ENCODE peak calls at places on chromosomes 12 and 14, in nine cellular contexts. One of them, this sample, is unnamed.

GRCh38 chr14:68471029-68471963 is 321.6 kb downstream of the ZFP36L1 start:
- DNase-seq in spleen: no peak
- DNase-seq in NB4: no peak
- DNase-seq in fibroblast of pulmonary artery: no peak
- DNase-seq in heart right ventricle: no peak
- DNase-seq in CD8-positive, alpha-beta memory T cell: no peak
- DNase-seq in OCI-LY7: peak
- DNase-seq in GM06990: peak
- DNase-seq in sigmoid colon: no peak
- DNase-seq in this sample: no peak

GRCh38 chr12:39368891-39369290 is 74.0 kb downstream of the KIF21A start:
- DNase-seq in spleen: no peak
- DNase-seq in NB4: no peak
- DNase-seq in fibroblast of pulmonary artery: no peak
- DNase-seq in heart right ventricle: no peak
- DNase-seq in CD8-positive, alpha-beta memory T cell: no peak
- DNase-seq in OCI-LY7: no peak
- DNase-seq in GM06990: no peak
- DNase-seq in sigmoid colon: no peak
- DNase-seq in this sample: no peak

GRCh38 chr14:103123634-103124500 is 606 bp downstream of the TNFAIP2 start:
- DNase-seq in spleen: peak
- DNase-seq in NB4: peak
- DNase-seq in fibroblast of pulmonary artery: peak
- DNase-seq in heart right ventricle: peak
- DNase-seq in CD8-positive, alpha-beta memory T cell: no peak
- DNase-seq in OCI-LY7: no peak
- DNase-seq in GM06990: no peak
- DNase-seq in sigmoid colon: peak
- DNase-seq in this sample: peak

GRCh38 chr12:108667349-108667748 is 33.7 kb upstream of the SELPLG start:
- DNase-seq in spleen: no peak
- DNase-seq in NB4: peak
- DNase-seq in fibroblast of pulmonary artery: peak
- DNase-seq in heart right ventricle: no peak
- DNase-seq in CD8-positive, alpha-beta memory T cell: no peak
- DNase-seq in OCI-LY7: peak
- DNase-seq in GM06990: no peak
- DNase-seq in sigmoid colon: no peak
- DNase-seq in this sample: no peak

GRCh38 chr12:46267618-46268348 is 1.1 kb downstream of the SLC38A1 start:
- DNase-seq in spleen: peak
- DNase-seq in NB4: peak
- DNase-seq in fibroblast of pulmonary artery: peak
- DNase-seq in heart right ventricle: no peak
- DNase-seq in CD8-positive, alpha-beta memory T cell: peak
- DNase-seq in OCI-LY7: peak
- DNase-seq in GM06990: peak
- DNase-seq in sigmoid colon: no peak
- DNase-seq in this sample: no peak

GRCh38 chr14:96461950-96462798 is 40.0 kb upstream of the PAPOLA start:
- DNase-seq in spleen: no peak
- DNase-seq in NB4: no peak
- DNase-seq in fibroblast of pulmonary artery: no peak
- DNase-seq in heart right ventricle: no peak
- DNase-seq in CD8-positive, alpha-beta memory T cell: no peak
- DNase-seq in OCI-LY7: no peak
- DNase-seq in GM06990: no peak
- DNase-seq in sigmoid colon: no peak
- DNase-seq in this sample: no peak

GRCh38 chr14:42523656-42524055 is 917.0 kb downstream of the LRFN5 start:
- DNase-seq in spleen: no peak
- DNase-seq in NB4: no peak
- DNase-seq in fibroblast of pulmonary artery: no peak
- DNase-seq in heart right ventricle: no peak
- DNase-seq in CD8-positive, alpha-beta memory T cell: no peak
- DNase-seq in OCI-LY7: no peak
- DNase-seq in GM06990: no peak
- DNase-seq in sigmoid colon: no peak
- DNase-seq in this sample: no peak

GRCh38 chr14:105702275-105702817 is 176.0 kb downstream of the TMEM121 start:
- DNase-seq in spleen: no peak
- DNase-seq in NB4: no peak
- DNase-seq in fibroblast of pulmonary artery: no peak
- DNase-seq in heart right ventricle: no peak
- DNase-seq in CD8-positive, alpha-beta memory T cell: peak
- DNase-seq in OCI-LY7: no peak
- DNase-seq in GM06990: peak
- DNase-seq in sigmoid colon: peak
- DNase-seq in this sample: no peak

GRCh38 chr12:62834406-62834805 is 100.5 kb downstream of the PPM1H start:
- DNase-seq in spleen: no peak
- DNase-seq in NB4: no peak
- DNase-seq in fibroblast of pulmonary artery: no peak
- DNase-seq in heart right ventricle: peak
- DNase-seq in CD8-positive, alpha-beta memory T cell: no peak
- DNase-seq in OCI-LY7: no peak
- DNase-seq in GM06990: no peak
- DNase-seq in sigmoid colon: peak
- DNase-seq in this sample: no peak

GRCh38 chr12:120534703-120535655 is 823 bp downstream of the RNF10 start:
- DNase-seq in spleen: peak
- DNase-seq in NB4: peak
- DNase-seq in fibroblast of pulmonary artery: peak
- DNase-seq in heart right ventricle: peak
- DNase-seq in CD8-positive, alpha-beta memory T cell: peak
- DNase-seq in OCI-LY7: peak
- DNase-seq in GM06990: peak
- DNase-seq in sigmoid colon: no peak
- DNase-seq in this sample: peak

GRCh38 chr14:90828642-90829487 is 12.6 kb upstream of the TTC7B start:
- DNase-seq in spleen: peak
- DNase-seq in NB4: peak
- DNase-seq in fibroblast of pulmonary artery: no peak
- DNase-seq in heart right ventricle: no peak
- DNase-seq in CD8-positive, alpha-beta memory T cell: peak
- DNase-seq in OCI-LY7: no peak
- DNase-seq in GM06990: peak
- DNase-seq in sigmoid colon: no peak
- DNase-seq in this sample: no peak

GRCh38 chr14:76591270-76591669 is 170.0 kb upstream of the VASH1 start:
- DNase-seq in spleen: no peak
- DNase-seq in NB4: no peak
- DNase-seq in fibroblast of pulmonary artery: no peak
- DNase-seq in heart right ventricle: no peak
- DNase-seq in CD8-positive, alpha-beta memory T cell: no peak
- DNase-seq in OCI-LY7: no peak
- DNase-seq in GM06990: no peak
- DNase-seq in sigmoid colon: peak
- DNase-seq in this sample: no peak

GRCh38 chr12:62261876-62262275 is 1.7 kb downstream of the USP15 start:
- DNase-seq in spleen: no peak
- DNase-seq in NB4: no peak
- DNase-seq in fibroblast of pulmonary artery: no peak
- DNase-seq in heart right ventricle: no peak
- DNase-seq in CD8-positive, alpha-beta memory T cell: no peak
- DNase-seq in OCI-LY7: no peak
- DNase-seq in GM06990: no peak
- DNase-seq in sigmoid colon: no peak
- DNase-seq in this sample: no peak

GRCh38 chr12:92122941-92123779 is 22.5 kb downstream of the BTG1 start:
- DNase-seq in spleen: no peak
- DNase-seq in NB4: no peak
- DNase-seq in fibroblast of pulmonary artery: no peak
- DNase-seq in heart right ventricle: no peak
- DNase-seq in CD8-positive, alpha-beta memory T cell: no peak
- DNase-seq in OCI-LY7: no peak
- DNase-seq in GM06990: no peak
- DNase-seq in sigmoid colon: no peak
- DNase-seq in this sample: no peak
- H3K4me3 ChIP-seq in spleen: no peak
- H3K4me3 ChIP-seq in NB4: no peak
- H3K4me3 ChIP-seq in fibroblast of pulmonary artery: no peak
- H3K4me3 ChIP-seq in heart right ventricle: no peak
- H3K4me3 ChIP-seq in CD8-positive, alpha-beta memory T cell: no peak
- H3K4me3 ChIP-seq in OCI-LY7: no peak
- H3K4me3 ChIP-seq in GM06990: no peak
- H3K4me3 ChIP-seq in sigmoid colon: no peak
- H3K4me3 ChIP-seq in this sample: no peak

GRCh38 chr14:33957993-33958392 is 7.1 kb upstream of the EGLN3 start:
- DNase-seq in spleen: no peak
- DNase-seq in NB4: no peak
- DNase-seq in fibroblast of pulmonary artery: no peak
- DNase-seq in heart right ventricle: no peak
- DNase-seq in CD8-positive, alpha-beta memory T cell: no peak
- DNase-seq in OCI-LY7: no peak
- DNase-seq in GM06990: no peak
- DNase-seq in sigmoid colon: no peak
- DNase-seq in this sample: no peak

GRCh38 chr14:33956640-33957039 is 5.8 kb upstream of the EGLN3 start:
- DNase-seq in spleen: no peak
- DNase-seq in NB4: no peak
- DNase-seq in fibroblast of pulmonary artery: no peak
- DNase-seq in heart right ventricle: no peak
- DNase-seq in CD8-positive, alpha-beta memory T cell: no peak
- DNase-seq in OCI-LY7: no peak
- DNase-seq in GM06990: no peak
- DNase-seq in sigmoid colon: no peak
- DNase-seq in this sample: no peak

GRCh38 chr14:33957299-33957698 is 6.4 kb upstream of the EGLN3 start:
- DNase-seq in spleen: no peak
- DNase-seq in NB4: no peak
- DNase-seq in fibroblast of pulmonary artery: no peak
- DNase-seq in heart right ventricle: no peak
- DNase-seq in CD8-positive, alpha-beta memory T cell: no peak
- DNase-seq in OCI-LY7: no peak
- DNase-seq in GM06990: no peak
- DNase-seq in sigmoid colon: no peak
- DNase-seq in this sample: no peak

GRCh38 chr14:33959692-33960151 is 8.8 kb upstream of the EGLN3 start:
- DNase-seq in spleen: no peak
- DNase-seq in NB4: no peak
- DNase-seq in fibroblast of pulmonary artery: no peak
- DNase-seq in heart right ventricle: no peak
- DNase-seq in CD8-positive, alpha-beta memory T cell: no peak
- DNase-seq in OCI-LY7: no peak
- DNase-seq in GM06990: no peak
- DNase-seq in sigmoid colon: no peak
- DNase-seq in this sample: no peak

GRCh38 chr14:33958616-33959226 is 7.8 kb upstream of the EGLN3 start:
- DNase-seq in spleen: no peak
- DNase-seq in NB4: no peak
- DNase-seq in fibroblast of pulmonary artery: no peak
- DNase-seq in heart right ventricle: no peak
- DNase-seq in CD8-positive, alpha-beta memory T cell: no peak
- DNase-seq in OCI-LY7: no peak
- DNase-seq in GM06990: no peak
- DNase-seq in sigmoid colon: no peak
- DNase-seq in this sample: no peak
- H3K4me3 ChIP-seq in spleen: no peak
- H3K4me3 ChIP-seq in NB4: no peak
- H3K4me3 ChIP-seq in fibroblast of pulmonary artery: no peak
- H3K4me3 ChIP-seq in heart right ventricle: no peak
- H3K4me3 ChIP-seq in CD8-positive, alpha-beta memory T cell: no peak
- H3K4me3 ChIP-seq in OCI-LY7: no peak
- H3K4me3 ChIP-seq in GM06990: no peak
- H3K4me3 ChIP-seq in sigmoid colon: no peak
- H3K4me3 ChIP-seq in this sample: no peak

GRCh38 chr12:54016478-54016964 is 7.7 kb downstream of the HOXC8 start:
- DNase-seq in spleen: no peak
- DNase-seq in NB4: peak
- DNase-seq in fibroblast of pulmonary artery: peak
- DNase-seq in heart right ventricle: no peak
- DNase-seq in CD8-positive, alpha-beta memory T cell: no peak
- DNase-seq in OCI-LY7: no peak
- DNase-seq in GM06990: no peak
- DNase-seq in sigmoid colon: no peak
- DNase-seq in this sample: peak

GRCh38 chr12:54017027-54017788 is 8.4 kb downstream of the HOXC8 start:
- DNase-seq in spleen: no peak
- DNase-seq in NB4: peak
- DNase-seq in fibroblast of pulmonary artery: no peak
- DNase-seq in heart right ventricle: no peak
- DNase-seq in CD8-positive, alpha-beta memory T cell: no peak
- DNase-seq in OCI-LY7: peak
- DNase-seq in GM06990: no peak
- DNase-seq in sigmoid colon: no peak
- DNase-seq in this sample: no peak

GRCh38 chr12:54014315-54015209 is 5.8 kb downstream of the HOXC8 start:
- DNase-seq in spleen: no peak
- DNase-seq in NB4: no peak
- DNase-seq in fibroblast of pulmonary artery: no peak
- DNase-seq in heart right ventricle: no peak
- DNase-seq in CD8-positive, alpha-beta memory T cell: no peak
- DNase-seq in OCI-LY7: no peak
- DNase-seq in GM06990: no peak
- DNase-seq in sigmoid colon: no peak
- DNase-seq in this sample: peak

GRCh38 chr12:54015210-54015931 is 6.6 kb downstream of the HOXC8 start:
- DNase-seq in spleen: no peak
- DNase-seq in NB4: no peak
- DNase-seq in fibroblast of pulmonary artery: no peak
- DNase-seq in heart right ventricle: no peak
- DNase-seq in CD8-positive, alpha-beta memory T cell: no peak
- DNase-seq in OCI-LY7: no peak
- DNase-seq in GM06990: no peak
- DNase-seq in sigmoid colon: no peak
- DNase-seq in this sample: peak

DNA sequence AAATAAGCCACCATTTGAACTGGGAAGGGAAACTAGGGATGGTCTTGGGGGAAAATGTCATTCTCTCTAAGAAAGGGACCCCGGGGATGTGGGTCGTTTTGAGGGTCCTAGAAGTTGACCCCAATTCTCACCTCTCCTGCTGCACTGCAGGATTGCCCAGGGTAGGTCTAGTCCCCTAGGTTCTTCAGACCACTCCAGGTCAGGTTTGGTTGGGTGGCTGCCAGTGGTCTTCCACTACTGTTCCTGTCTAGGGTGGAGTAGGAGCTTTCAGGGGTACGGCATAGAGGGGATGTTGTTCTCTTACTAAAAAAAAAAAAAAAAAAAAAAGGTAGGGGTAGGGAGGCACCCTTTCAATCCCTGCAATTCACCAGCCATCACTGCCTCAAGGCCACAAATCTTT is 7.3 kb downstream of the HOXC8 start:
- DNase-seq in spleen: no peak
- DNase-seq in NB4: no peak
- DNase-seq in fibroblast of pulmonary artery: no peak
- DNase-seq in heart right ventricle: no peak
- DNase-seq in CD8-positive, alpha-beta memory T cell: no peak
- DNase-seq in OCI-LY7: no peak
- DNase-seq in GM06990: no peak
- DNase-seq in sigmoid colon: no peak
- DNase-seq in this sample: peak
- H3K4me3 ChIP-seq in spleen: no peak
- H3K4me3 ChIP-seq in NB4: no peak
- H3K4me3 ChIP-seq in fibroblast of pulmonary artery: no peak
- H3K4me3 ChIP-seq in heart right ventricle: no peak
- H3K4me3 ChIP-seq in CD8-positive, alpha-beta memory T cell: no peak
- H3K4me3 ChIP-seq in OCI-LY7: no peak
- H3K4me3 ChIP-seq in GM06990: no peak
- H3K4me3 ChIP-seq in sigmoid colon: no peak
- H3K4me3 ChIP-seq in this sample: no peak

GRCh38 chr12:102297412-102297811 is 99.8 kb upstream of the PMCH start:
- DNase-seq in spleen: no peak
- DNase-seq in NB4: no peak
- DNase-seq in fibroblast of pulmonary artery: no peak
- DNase-seq in heart right ventricle: no peak
- DNase-seq in CD8-positive, alpha-beta memory T cell: no peak
- DNase-seq in OCI-LY7: no peak
- DNase-seq in GM06990: no peak
- DNase-seq in sigmoid colon: no peak
- DNase-seq in this sample: no peak
- H3K4me3 ChIP-seq in spleen: no peak
- H3K4me3 ChIP-seq in NB4: no peak
- H3K4me3 ChIP-seq in fibroblast of pulmonary artery: no peak
- H3K4me3 ChIP-seq in heart right ventricle: no peak
- H3K4me3 ChIP-seq in CD8-positive, alpha-beta memory T cell: no peak
- H3K4me3 ChIP-seq in OCI-LY7: no peak
- H3K4me3 ChIP-seq in GM06990: no peak
- H3K4me3 ChIP-seq in sigmoid colon: no peak
- H3K4me3 ChIP-seq in this sample: no peak

This sample was measured in aorta.